ENCODE peak calls at places on chromosomes 6 and 20, in ten cellular contexts. R is type B pancreatic cell; Z is heart left ventricle; G is IMR-90; O is PC-3; S is mucosa of descending colon; V is thyroid gland; B is CD4-positive, alpha-beta T cell; H is neural crest cell; K is HepG2. M is an unnamed sample.

GRCh38 chr6:2891768-2892170 is 11.3 kb downstream of the SERPINB9 start:
- DNase-seq in O (peak), Z (no peak), G (no peak), S (peak), K (no peak), H (no peak), B (peak), R (no peak), V (no peak), M (no peak)

GRCh38 chr6:97136644-97137358 is 146.2 kb downstream of the MMS22L start:
- DNase-seq in R (no peak), S (no peak), V (no peak), K (no peak), O (no peak), G (no peak), Z (no peak), B (no peak), H (no peak), M (no peak)

GRCh38 chr6:398558-399078 is 7.1 kb downstream of the IRF4 start:
- DNase-seq in R (no peak), Z (no peak), O (no peak), H (no peak), K (no peak), V (no peak), B (no peak), S (no peak), G (no peak), M (no peak)

GRCh38 chr20:50289581-50289980 is 99.0 kb downstream of the CEBPB start:
- DNase-seq in S (no peak), B (no peak), O (no peak), K (no peak), V (no peak), R (no peak), Z (no peak), G (no peak), H (no peak), M (no peak)

GRCh38 chr6:142400495-142400894 is 98.7 kb downstream of the ADGRG6 start:
- DNase-seq in Z (no peak), G (peak), O (no peak), R (no peak), B (no peak), H (no peak), V (no peak), S (no peak), K (no peak), M (no peak)

GRCh38 chr6:40930555-40930954 is 108.5 kb downstream of the UNC5CL start:
- DNase-seq in O (no peak), B (no peak), V (no peak), G (peak), S (peak), K (no peak), H (no peak), Z (no peak), R (no peak), M (no peak)

GRCh38 chr6:144219056-144219685 is 66.0 kb upstream of the UTRN start:
- DNase-seq in H (no peak), R (no peak), K (peak), G (peak), S (no peak), B (no peak), V (no peak), O (peak), Z (no peak), M (no peak)

GRCh38 chr20:57736738-57737347 is 27.0 kb upstream of the PMEPA1 start:
- DNase-seq in O (no peak), Z (no peak), H (no peak), V (no peak), G (no peak), B (no peak), R (no peak), K (no peak), S (no peak), M (no peak)

GRCh38 chr6:101001012-101001411 is 119.9 kb upstream of the ASCC3 start:
- DNase-seq in G (no peak), O (no peak), R (no peak), B (no peak), Z (no peak), H (no peak), S (no peak), V (no peak), K (no peak), M (no peak)

GRCh38 chr6:5930968-5931367 is 75.8 kb downstream of the NRN1 start:
- DNase-seq in V (no peak), Z (no peak), K (no peak), O (no peak), B (no peak), R (no peak), H (no peak), G (no peak), S (no peak), M (no peak)

GRCh38 chr6:148716811-148717210 is 30.0 kb upstream of the UST start:
- DNase-seq in Z (no peak), G (no peak), V (no peak), S (no peak), H (no peak), K (no peak), R (no peak), B (no peak), O (no peak), M (no peak)

GRCh38 chr20:61744691-61745396 is 320.8 kb downstream of the TAF4 start:
- DNase-seq in R (no peak), Z (no peak), V (no peak), G (peak), S (no peak), O (no peak), B (no peak), H (no peak), K (no peak), M (no peak)

GRCh38 chr6:41426888-41427641 is 91.7 kb downstream of the NCR2 start:
- DNase-seq in O (no peak), V (no peak), K (no peak), R (no peak), Z (no peak), H (no peak), S (no peak), G (no peak), B (no peak), M (no peak)

GRCh38 chr20:36847009-36847709 is 28.8 kb upstream of the TLDC2 start:
- DNase-seq in H (no peak), O (no peak), G (peak), R (no peak), B (no peak), S (peak), Z (peak), K (no peak), V (peak), M (no peak)

GRCh38 chr6:125947581-125947980 is 9.0 kb upstream of the HINT3 start:
- DNase-seq in G (peak), O (peak), H (no peak), V (peak), S (no peak), B (no peak), R (no peak), K (no peak), Z (no peak), M (no peak)

GRCh38 chr6:35280903-35281302 is 16.7 kb upstream of the DEF6 start:
- DNase-seq in G (peak), R (no peak), S (no peak), O (no peak), V (peak), B (no peak), Z (no peak), H (no peak), K (no peak), M (no peak)

GRCh38 chr6:11040134-11040533 is 4.0 kb downstream of the ELOVL2 start:
- DNase-seq in G (no peak), S (no peak), B (no peak), O (no peak), K (no peak), Z (no peak), V (no peak), H (no peak), R (no peak), M (no peak)

GRCh38 chr6:111710439-111710838 is 104.8 kb upstream of the TRAF3IP2 start:
- DNase-seq in B (no peak), V (no peak), O (no peak), G (no peak), S (no peak), K (no peak), H (no peak), Z (no peak), R (no peak), M (no peak)

GRCh38 chr6:89308525-89309400 is 6.3 kb downstream of the GABRR2 start:
- DNase-seq in B (no peak), G (no peak), V (no peak), Z (no peak), R (no peak), S (no peak), O (no peak), H (no peak), K (no peak), M (no peak)

GRCh38 chr20:52454660-52455059 is 263.1 kb upstream of the ZFP64 start:
- DNase-seq in O (no peak), V (no peak), Z (no peak), K (no peak), H (no peak), B (no peak), S (no peak), R (no peak), G (peak), M (no peak)

GRCh38 chr6:154653853-154654252 is 79.4 kb upstream of the SCAF8 start:
- DNase-seq in B (no peak), S (peak), H (no peak), R (no peak), Z (no peak), O (peak), K (no peak), G (peak), V (peak), M (no peak)

GRCh38 chr6:85641916-85642773 is 541 bp downstream of the SYNCRIP start:
- DNase-seq in B (peak), H (peak), G (peak), R (peak), Z (peak), O (peak), V (peak), K (peak), S (peak), M (peak)

GRCh38 chr6:90982051-90982450 is 395.2 kb upstream of the MAP3K7 start:
- DNase-seq in B (no peak), R (no peak), S (no peak), G (no peak), V (no peak), K (no peak), H (no peak), O (peak), Z (no peak), M (no peak)

GRCh38 chr20:53408728-53409157 is 184.9 kb downstream of the ZNF217 start:
- DNase-seq in Z (no peak), R (no peak), V (no peak), S (no peak), G (peak), H (no peak), K (no peak), B (no peak), O (no peak), M (no peak)

GRCh38 chr6:11810039-11810541 is 31.5 kb upstream of the ADTRP start:
- DNase-seq in O (peak), H (no peak), B (no peak), V (peak), R (no peak), Z (peak), K (no peak), G (peak), S (peak), M (peak)

GRCh38 chr6:13624871-13625288 is 9.7 kb downstream of the NOL7 start:
- DNase-seq in V (no peak), S (peak), R (no peak), O (peak), B (no peak), G (peak), K (peak), Z (no peak), H (no peak), M (no peak)

GRCh38 chr6:144213293-144213692 is 63.0 kb downstream of the STX11 start:
- DNase-seq in V (peak), S (no peak), H (no peak), Z (no peak), O (no peak), B (no peak), G (no peak), K (no peak), R (no peak), M (no peak)

GRCh38 chr6:26240981-26241770 is 123.8 kb upstream of the BTN3A2 start:
- DNase-seq in K (no peak), V (peak), G (peak), R (no peak), H (no peak), B (peak), O (no peak), S (peak), Z (no peak), M (no peak)

GRCh38 chr6:25698631-25699030 is 46.6 kb downstream of the SCGN start:
- DNase-seq in S (no peak), R (no peak), O (no peak), H (no peak), G (no peak), V (no peak), Z (no peak), B (no peak), K (no peak), M (no peak)

GRCh38 chr6:13395272-13396237 is 67.2 kb upstream of the TBC1D7 start:
- DNase-seq in G (peak), B (no peak), S (peak), O (peak), Z (peak), K (peak), H (no peak), V (peak), R (no peak), M (no peak)

GRCh38 chr6:151482290-151482689 is 11.5 kb upstream of the CCDC170 start:
- DNase-seq in O (no peak), R (no peak), B (no peak), K (no peak), S (no peak), H (no peak), V (no peak), G (peak), Z (no peak), M (no peak)

GRCh38 chr6:88135578-88136114 is 30.5 kb downstream of the CNR1 start:
- DNase-seq in B (no peak), S (no peak), K (no peak), R (no peak), H (no peak), V (no peak), O (no peak), Z (no peak), G (no peak), M (no peak)

GRCh38 chr6:165774903-165775608 is 112.0 kb upstream of the PDE10A start:
- DNase-seq in B (no peak), V (peak), H (no peak), K (peak), G (no peak), R (no peak), O (no peak), S (no peak), Z (peak), M (no peak)

GRCh38 chr6:116370717-116371383 is at the start of gene DSE:
- DNase-seq in H (peak), V (peak), O (peak), Z (peak), B (peak), G (peak), K (no peak), R (peak), S (peak), M (peak)

GRCh38 chr6:70310063-70310694 is 7.3 kb upstream of the COL9A1 start:
- DNase-seq in Z (no peak), V (no peak), K (peak), O (peak), H (no peak), R (no peak), B (no peak), G (peak), S (peak), M (no peak)

GRCh38 chr20:3934628-3935027 is 45.4 kb downstream of the PANK2 start:
- DNase-seq in Z (peak), S (no peak), V (peak), H (no peak), G (peak), K (no peak), O (no peak), R (no peak), B (no peak), M (no peak)

GRCh38 chr6:161498359-161498758 is 224.5 kb upstream of the AGPAT4 start:
- DNase-seq in R (no peak), B (no peak), S (no peak), O (peak), H (no peak), Z (peak), K (peak), V (no peak), G (peak), M (no peak)

GRCh38 chr20:33668791-33669155 is 2.0 kb downstream of the ACTL10 start:
- DNase-seq in V (no peak), K (no peak), Z (no peak), S (no peak), G (no peak), R (no peak), B (no peak), O (no peak), H (no peak), M (no peak)

GRCh38 chr6:30810813-30811329 is 66.5 kb upstream of the IER3 start:
- DNase-seq in Z (no peak), S (peak), V (no peak), R (no peak), H (no peak), G (no peak), B (no peak), K (no peak), O (peak), M (no peak)

GRCh38 chr6:153503810-153504209 is 372.7 kb upstream of the RGS17 start:
- DNase-seq in H (no peak), O (peak), R (no peak), B (no peak), V (no peak), G (no peak), Z (no peak), S (no peak), K (peak), M (no peak)
- TF ChIP-seq CTCF in H (no peak), O (peak), R (peak), B (no peak), V (no peak), G (no peak), Z (no peak), S (no peak), K (no peak), M (peak)

GRCh38 chr6:119461187-119461586 is 111.6 kb upstream of the MAN1A1 start:
- DNase-seq in R (no peak), V (no peak), Z (no peak), B (no peak), O (no peak), H (no peak), S (no peak), K (no peak), G (no peak), M (no peak)

GRCh38 chr6:119463081-119463626 is 113.6 kb upstream of the MAN1A1 start:
- DNase-seq in G (no peak), O (no peak), K (no peak), V (no peak), S (no peak), Z (no peak), H (no peak), R (no peak), B (no peak), M (no peak)

GRCh38 chr6:119454694-119455093 is 105.1 kb upstream of the MAN1A1 start:
- DNase-seq in K (no peak), G (no peak), V (peak), R (no peak), S (no peak), Z (no peak), O (no peak), B (no peak), H (no peak), M (no peak)

DNA sequence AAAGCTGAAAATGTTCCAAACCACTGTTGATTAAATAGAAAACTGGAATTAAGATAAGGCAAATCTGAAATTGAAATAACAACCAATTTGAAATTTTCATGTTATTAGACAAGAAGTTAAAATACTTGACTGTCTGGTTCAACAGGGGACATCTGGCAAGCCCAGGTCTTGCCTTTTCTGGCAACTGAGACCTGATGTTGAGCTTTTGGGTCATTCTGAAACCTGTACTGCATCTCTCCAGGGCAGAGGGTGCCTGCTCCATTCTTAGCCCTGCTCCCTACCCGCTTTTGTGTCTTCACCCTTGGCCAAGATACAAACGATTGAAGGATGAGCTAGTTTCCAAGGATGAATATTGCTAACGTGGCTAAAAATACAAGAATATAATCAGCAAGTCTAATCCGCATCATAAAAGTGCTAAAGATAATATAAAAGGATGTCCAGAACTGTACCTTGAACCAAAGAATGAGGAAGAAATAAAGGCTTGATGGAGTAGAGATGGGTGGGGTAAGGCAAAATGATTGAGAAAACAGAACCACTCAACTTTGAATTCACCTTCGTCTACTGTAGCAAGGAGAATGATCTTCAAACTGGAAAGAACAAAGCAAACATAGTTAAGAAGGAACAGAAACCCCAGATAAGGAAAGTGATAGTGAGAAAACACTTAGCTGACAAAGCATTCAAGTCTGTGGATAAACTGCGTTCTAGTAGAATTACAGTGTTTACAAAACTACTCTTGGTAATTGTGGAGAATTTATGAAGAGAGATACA is 109.8 kb upstream of the MAN1A1 start:
- DNase-seq in K (no peak), G (no peak), V (no peak), O (no peak), Z (no peak), S (no peak), H (no peak), B (no peak), R (no peak), M (no peak)
- TF ChIP-seq CTCF in K (no peak), G (no peak), V (no peak), O (no peak), Z (no peak), S (no peak), H (no peak), B (no peak), R (no peak), M (no peak)

DNA sequence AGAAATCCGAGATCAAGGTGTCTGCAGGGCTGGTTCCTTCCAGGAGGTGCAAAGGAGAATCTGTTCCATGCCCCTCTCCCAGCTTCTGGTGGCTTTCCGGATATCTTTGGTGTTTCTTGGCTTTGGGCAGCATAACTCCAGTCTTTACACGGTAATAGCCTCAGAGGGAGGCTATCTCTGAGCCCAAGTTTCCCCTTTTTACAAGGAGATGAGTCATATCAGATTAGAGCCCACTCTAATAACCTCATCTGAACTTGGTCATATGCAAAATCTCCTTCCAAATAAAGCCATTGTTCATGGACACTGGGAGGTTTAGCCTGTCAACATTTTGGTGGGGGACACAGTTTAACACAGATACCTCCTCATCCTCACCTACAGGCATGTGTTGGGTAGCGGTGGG is 213.7 kb downstream of the ATXN1 start:
- DNase-seq in G (no peak), O (no peak), R (no peak), B (no peak), S (no peak), V (no peak), K (no peak), Z (no peak), H (no peak), M (no peak)
- TF ChIP-seq CTCF in G (no peak), O (no peak), R (no peak), B (no peak), S (no peak), V (no peak), K (no peak), Z (no peak), H (no peak), M (no peak)

DNA sequence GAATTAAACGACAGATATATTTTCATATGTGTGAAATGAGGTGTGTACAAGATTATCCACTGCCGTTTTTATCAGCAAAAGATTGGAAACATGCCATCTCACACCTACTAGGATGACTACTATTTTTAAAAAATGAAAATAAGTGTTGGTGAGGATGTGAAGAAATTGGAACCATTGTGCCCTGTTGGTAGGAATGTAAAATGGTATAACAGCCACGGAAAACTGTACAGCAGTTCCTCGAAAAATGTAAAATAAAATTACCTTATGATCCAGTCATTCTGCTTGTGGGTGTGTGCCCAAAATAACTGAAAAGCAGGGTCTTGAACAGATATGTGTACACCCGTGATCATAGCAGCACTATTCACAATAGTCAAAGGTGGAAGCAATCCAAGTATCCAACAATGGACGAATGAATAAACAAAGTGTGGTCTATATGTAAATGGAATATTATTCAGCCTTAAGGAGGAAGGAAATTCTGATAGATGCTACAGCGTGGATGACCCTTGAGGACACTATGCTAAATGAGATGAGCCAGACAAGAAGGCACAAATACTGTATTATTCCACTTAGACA is 27.0 kb upstream of the CCN5 start:
- DNase-seq in O (no peak), V (no peak), Z (no peak), B (no peak), S (no peak), K (no peak), R (no peak), G (no peak), H (no peak), M (no peak)
- TF ChIP-seq CTCF in O (peak), V (no peak), Z (no peak), B (no peak), S (no peak), K (no peak), R (no peak), G (peak), H (no peak), M (peak)

GRCh38 chr6:169177516-169178196 is 76.0 kb downstream of the THBS2 start:
- DNase-seq in S (no peak), G (peak), B (no peak), V (no peak), H (no peak), O (no peak), R (no peak), Z (no peak), K (no peak), M (no peak)
- TF ChIP-seq CTCF in S (no peak), G (no peak), B (no peak), V (no peak), H (no peak), O (no peak), R (no peak), Z (no peak), K (no peak), M (peak)